ENCODE peak calls at places on chromosomes 2 and 18, in five cellular contexts. B is lower lobe of right lung, K is adrenal gland, I is stomach, W is mammary epithelial cell. Z is an unnamed sample.

GRCh38 chr2:128638741-128639477 is 320.2 kb upstream of the HS6ST1 start:
- DNase-seq in W (no peak), I (peak; percentile 4), K (peak; percentile 8), B (no peak), Z (no peak)

GRCh38 chr2:43067254-43068052 is 159.0 kb downstream of the ZFP36L2 start:
- DNase-seq in K (no peak), B (no peak), W (no peak), I (peak; percentile 16), Z (no peak)

GRCh38 chr18:23172981-23173380 is 37.7 kb downstream of the CABLES1 start:
- DNase-seq in I (no peak), W (no peak), B (no peak), K (no peak), Z (no peak)

GRCh38 chr2:121994238-121995206 is 239.1 kb downstream of the TSN start:
- DNase-seq in B (no peak), W (no peak), K (no peak), I (no peak), Z (no peak)

GRCh38 chr18:30358545-30358944 is 684.0 kb downstream of the DSC3 start:
- DNase-seq in W (peak; percentile 94), B (no peak), I (no peak), K (no peak), Z (no peak)

GRCh38 chr2:237432484-237433092 is 18.6 kb upstream of the COL6A3 start:
- DNase-seq in W (peak; percentile 99), I (no peak), B (peak; percentile 45), K (no peak), Z (no peak)

GRCh38 chr2:7792031-7792651 is 874.9 kb downstream of the RNF144A start:
- DNase-seq in I (peak; percentile 72), B (peak; percentile 55), W (no peak), K (peak; percentile 41), Z (no peak)

GRCh38 chr2:52192656-52193055 is 1160.7 kb upstream of the NRXN1 start:
- DNase-seq in I (no peak), K (no peak), W (no peak), B (no peak), Z (no peak)

GRCh38 chr2:68809324-68810240 is 61.6 kb downstream of the BMP10 start:
- DNase-seq in B (no peak), I (no peak), W (peak; percentile 84), K (no peak), Z (no peak)

GRCh38 chr18:50188652-50189051 is 6.3 kb downstream of the MYO5B start:
- DNase-seq in I (no peak), B (no peak), K (no peak), W (no peak), Z (no peak)

GRCh38 chr2:112150851-112151250 is 12.7 kb downstream of the FBLN7 start:
- DNase-seq in I (peak; percentile 20), W (no peak), K (peak; percentile 13), B (no peak), Z (no peak)

GRCh38 chr18:52427521-52428175 is 87.7 kb downstream of the DCC start:
- DNase-seq in I (no peak), W (no peak), B (no peak), K (no peak), Z (no peak)

GRCh38 chr2:38264649-38265322 is 112.3 kb downstream of the ATL2 start:
- DNase-seq in K (no peak), W (no peak), I (no peak), B (no peak), Z (no peak)

GRCh38 chr2:60965514-60965815 is 52.1 kb upstream of the PEX13 start:
- DNase-seq in B (no peak), I (no peak), W (no peak), K (no peak), Z (no peak)

GRCh38 chr18:46706968-46707367 is 49.9 kb downstream of the ST8SIA5 start:
- DNase-seq in I (no peak), W (peak; percentile 56), B (no peak), K (no peak), Z (no peak)

GRCh38 chr2:43764086-43764710 is 9.6 kb upstream of the DYNC2LI1 start:
- DNase-seq in W (no peak), B (no peak), K (no peak), I (no peak), Z (no peak)

GRCh38 chr2:127025357-127026062 is 81.4 kb downstream of the BIN1 start:
- DNase-seq in W (peak; percentile 70), K (peak; percentile 75), B (peak; percentile 83), I (peak; percentile 55), Z (no peak)
- TF ChIP-seq CTCF in W (peak; percentile 28), K (no peak), B (peak; percentile 30), I (no peak), Z (no peak)

GRCh38 chr18:74982946-74983635 is 225.8 kb downstream of the PTGR3 start:
- DNase-seq in I (no peak), B (no peak), W (no peak), K (no peak), Z (no peak)
- H3K4me1 ChIP-seq in I (no peaks in the 10 kb centered on the region), B (peaks cover 5% of the 10 kb centered on the region), W (no peaks in the 10 kb centered on the region), K (no peaks in the 10 kb centered on the region), Z (no peaks in the 10 kb centered on the region)

DNA sequence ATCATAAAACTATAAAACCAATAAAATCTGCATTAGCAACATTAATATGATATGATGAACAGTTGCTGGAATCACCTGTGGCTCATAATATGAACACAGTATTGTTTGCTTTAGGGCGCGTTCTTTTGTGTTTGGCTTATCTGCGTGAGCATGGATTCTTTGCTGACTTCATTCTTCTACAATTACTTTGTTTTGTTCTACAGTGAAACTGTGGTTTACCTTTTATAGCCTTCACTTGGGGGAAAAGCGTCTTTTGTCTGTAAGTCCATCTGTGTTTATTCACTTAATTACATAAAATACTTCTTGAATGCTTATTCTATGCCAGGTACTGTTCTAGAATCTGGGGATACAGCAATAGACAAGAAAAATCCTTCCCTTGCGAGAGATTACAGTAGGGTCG is 74.0 kb upstream of the SEC11C start:
- DNase-seq in B (no peak), I (no peak), W (no peak), K (no peak), Z (no peak)
- TF ChIP-seq CTCF in B (no peak), I (no peak), W (no peak), K (no peak), Z (no peak)

DNA sequence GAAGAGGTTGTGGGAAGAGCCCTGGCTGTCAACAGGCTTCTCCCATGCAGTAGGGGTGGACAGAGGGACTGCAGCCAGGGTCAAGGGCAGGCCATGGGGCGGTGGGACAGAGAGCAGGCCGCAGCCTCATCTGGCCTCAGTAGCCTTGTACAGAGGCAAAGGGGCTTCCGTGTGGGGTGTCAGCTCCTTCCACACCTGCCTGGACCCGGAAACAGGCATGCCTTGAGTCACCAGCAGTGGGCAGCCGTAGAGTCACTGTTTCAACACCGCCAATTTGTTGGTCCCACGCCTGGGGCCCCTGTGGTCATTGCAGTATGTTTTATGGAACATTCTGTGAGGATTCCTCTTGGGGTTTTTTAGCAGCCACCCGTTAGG is 173.0 kb downstream of the SMAD7 start:
- DNase-seq in W (no peak), K (no peak), I (no peak), B (peak; percentile 51), Z (no peak)
- H3K4me1 ChIP-seq in W (no peaks in the 10 kb centered on the region), K (peaks cover 7% of the 10 kb centered on the region), I (peaks cover 54% of the 10 kb centered on the region), B (peaks cover 64% of the 10 kb centered on the region), Z (peaks cover 22% of the 10 kb centered on the region)

GRCh38 chr2:55782528-55783173 is 89.0 kb upstream of the PNPT1 start:
- DNase-seq in W (no peak), B (no peak), K (no peak), I (no peak), Z (no peak)

GRCh38 chr2:55776966-55777365 is 83.3 kb upstream of the PNPT1 start:
- DNase-seq in I (no peak), B (no peak), W (no peak), K (no peak), Z (no peak)

GRCh38 chr2:55779459-55780421 is 86.1 kb upstream of the PNPT1 start:
- DNase-seq in I (no peak), K (peak; percentile 35), B (no peak), W (peak; percentile 99), Z (no peak)

GRCh38 chr2:55786286-55786685 is 92.6 kb upstream of the PNPT1 start:
- DNase-seq in W (no peak), K (no peak), B (no peak), I (no peak), Z (no peak)

DNA sequence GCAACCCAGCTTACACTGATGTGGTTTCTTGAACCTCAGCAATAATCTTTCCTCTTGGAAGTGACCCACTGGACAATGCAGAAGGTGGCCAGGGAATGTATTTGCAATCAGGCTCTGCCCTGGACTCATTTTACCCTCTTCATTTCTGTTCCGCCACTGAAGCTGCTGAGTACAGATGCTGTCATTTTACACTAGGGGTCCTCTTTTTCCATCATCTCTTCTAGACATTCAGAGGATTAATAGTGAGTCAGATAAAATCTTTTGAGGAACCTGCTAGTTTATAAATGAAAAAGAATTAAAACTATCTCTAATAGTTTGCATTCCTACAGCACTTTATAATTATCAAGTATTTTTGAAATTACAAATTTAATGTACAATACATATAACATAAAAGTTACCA is 87.9 kb upstream of the PNPT1 start:
- DNase-seq in K (no peak), I (no peak), W (no peak), B (no peak), Z (no peak)
- TF ChIP-seq CTCF in K (no peak), I (no peak), W (no peak), B (no peak), Z (no peak)

GRCh38 chr18:22018366-22018765 is 151.0 kb upstream of the GATA6 start:
- DNase-seq in B (no peak), I (peak; percentile 21), K (no peak), W (no peak), Z (no peak)
- H3K4me1 ChIP-seq in B (no peaks in the 10 kb centered on the region), I (peaks cover 35% of the 10 kb centered on the region), K (no peaks in the 10 kb centered on the region), W (no peaks in the 10 kb centered on the region), Z (no peaks in the 10 kb centered on the region)

DNA sequence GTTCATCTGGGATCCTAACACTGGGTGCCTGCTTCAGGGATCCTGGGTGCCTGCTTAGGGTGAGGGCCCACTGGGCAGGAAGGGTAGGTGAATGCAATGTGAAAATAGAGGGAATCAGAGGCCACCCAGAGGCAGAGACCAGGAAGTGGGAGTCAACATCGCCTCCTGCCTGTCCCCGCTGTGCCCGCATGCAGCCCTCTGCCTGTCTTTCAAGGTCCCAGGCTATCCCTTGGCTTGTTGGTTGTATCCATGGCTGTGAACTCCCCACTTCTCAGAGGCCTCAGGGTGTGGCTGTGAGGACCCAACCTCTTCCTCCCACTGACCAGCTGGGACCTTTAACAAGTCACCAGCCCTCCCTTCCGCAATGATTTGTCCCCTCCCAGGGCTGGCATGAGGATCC is 26.5 kb downstream of the PSD4 start:
- DNase-seq in B (no peak), I (no peak), K (no peak), W (no peak), Z (no peak)
- TF ChIP-seq CTCF in B (no peak), I (no peak), K (no peak), W (no peak), Z (no peak)

GRCh38 chr2:109399061-109399460 is 214.7 kb downstream of the SEPTIN10 start:
- DNase-seq in K (no peak), W (no peak), B (no peak), I (no peak), Z (no peak)
- H3K4me1 ChIP-seq in K (no peaks in the 10 kb centered on the region), W (no peaks in the 10 kb centered on the region), B (no peaks in the 10 kb centered on the region), I (no peaks in the 10 kb centered on the region), Z (peaks cover 6% of the 10 kb centered on the region)

GRCh38 chr2:207766697-207767460 is 2.8 kb downstream of the FZD5 start:
- DNase-seq in W (no peak), B (peak; percentile 58), I (peak; percentile 51), K (no peak), Z (no peak)
- TF ChIP-seq CTCF in W (no peak), B (no peak), I (no peak), K (no peak), Z (no peak)

Z was measured in ascending aorta.